ENCODE peak calls at places on chromosomes 4 and X, in seven cellular contexts. L is endodermal cell; G is sigmoid colon; O is CD8-positive, alpha-beta memory T cell; M is IMR-90; K is left ventricle myocardium inferior; Q is cardiac muscle cell. E is an unnamed sample.
A peak's percentile ranks its signal among the peaks of the same experiment; 100 is the strongest.

GRCh38 chr4:154010377-154010776 is 221.5 kb upstream of the SFRP2 start:
- DNase-seq in L (no peak), G (peak; percentile 90), O (no peak), M (no peak), K (no peak), Q (no peak), E (no peak)

GRCh38 chr4:142402925-142403324 is 443.2 kb downstream of the INPP4B start:
- DNase-seq in L (no peak), G (no peak), O (no peak), M (peak; percentile 39), K (no peak), Q (peak; percentile 54), E (no peak)

GRCh38 chrX:110210417-110211139 is 107.3 kb downstream of the AMMECR1 start:
- DNase-seq in L (no peak), G (no peak), O (no peak), M (peak; percentile 96), K (no peak), Q (peak; percentile 57), E (no peak)

GRCh38 chrX:47573334-47574095 is 8.7 kb upstream of the TIMP1 start:
- DNase-seq in L (peak; percentile 92), G (peak; percentile 79), O (no peak), M (peak; percentile 73), K (peak; percentile 52), Q (peak; percentile 84), E (no peak)

GRCh38 chr4:78346222-78346621 is 205.3 kb upstream of the ANXA3 start:
- DNase-seq in L (no peak), G (no peak), O (no peak), M (no peak), K (no peak), Q (no peak), E (no peak)

GRCh38 chrX:150473371-150473770 is 95.0 kb upstream of the MTM1 start:
- DNase-seq in L (no peak), G (no peak), O (no peak), M (no peak), K (no peak), Q (no peak), E (no peak)

GRCh38 chr4:150782921-150783320 is 201.0 kb downstream of the MAB21L2 start:
- DNase-seq in L (no peak), G (no peak), O (no peak), M (peak; percentile 4), K (no peak), Q (peak; percentile 19), E (no peak)

GRCh38 chr4:152850377-152850776 is 70.6 kb downstream of the ARFIP1 start:
- DNase-seq in L (peak; percentile 83), G (no peak), O (no peak), M (peak; percentile 54), K (no peak), Q (peak; percentile 27), E (no peak)

GRCh38 chrX:81377329-81377728 is 175.4 kb downstream of the SH3BGRL start:
- DNase-seq in L (no peak), G (no peak), O (no peak), M (peak; percentile 27), K (no peak), Q (peak; percentile 45), E (no peak)

GRCh38 chr4:78764498-78764961 is 11.6 kb upstream of the BMP2K start:
- DNase-seq in L (no peak), G (no peak), O (no peak), M (peak; percentile 82), K (no peak), Q (peak; percentile 59), E (no peak)

GRCh38 chrX:139429913-139430312 is 100.6 kb upstream of the F9 start:
- DNase-seq in L (no peak), G (no peak), O (no peak), M (no peak), K (no peak), Q (no peak), E (no peak)

GRCh38 chr4:109040441-109040840 is 262.0 kb downstream of the COL25A1 start:
- DNase-seq in L (no peak), G (no peak), O (no peak), M (no peak), K (no peak), Q (no peak), E (no peak)

GRCh38 chr4:37562592-37562991 is 123.6 kb downstream of the RELL1 start:
- DNase-seq in L (no peak), G (no peak), O (no peak), M (peak; percentile 33), K (no peak), Q (peak; percentile 30), E (no peak)

GRCh38 chrX:11304829-11305228 is 11.6 kb downstream of the AMELX start:
- DNase-seq in L (peak; percentile 55), G (no peak), O (no peak), M (no peak), K (no peak), Q (no peak), E (no peak)

GRCh38 chr4:81504685-81505598 is 33.2 kb upstream of the RASGEF1B start:
- DNase-seq in L (no peak), G (peak; percentile 86), O (peak; percentile 48), M (no peak), K (peak; percentile 65), Q (peak; percentile 36), E (peak; percentile 50)

GRCh38 chrX:136589966-136590365 is 58.0 kb downstream of the VGLL1 start:
- DNase-seq in L (no peak), G (no peak), O (no peak), M (peak; percentile 2), K (no peak), Q (no peak), E (no peak)

GRCh38 chr4:128560754-128561495 is 248.6 kb upstream of the JADE1 start:
- DNase-seq in L (peak; percentile 61), G (no peak), O (no peak), M (peak; percentile 77), K (no peak), Q (no peak), E (no peak)

GRCh38 chrX:52271212-52271611 is 86.5 kb downstream of the MAGED4 start:
- DNase-seq in L (peak; percentile 69), G (no peak), O (no peak), M (no peak), K (no peak), Q (peak; percentile 11), E (no peak)

GRCh38 chr4:38157592-38157991 is 197.4 kb downstream of the PTTG2 start:
- DNase-seq in L (no peak), G (no peak), O (no peak), M (no peak), K (no peak), Q (no peak), E (no peak)

GRCh38 chr4:140309124-140309870 is 64.1 kb upstream of the SCOC start:
- DNase-seq in L (peak; percentile 78), G (no peak), O (no peak), M (peak; percentile 72), K (peak; percentile 21), Q (no peak), E (no peak)

GRCh38 chr4:95547708-95548471 is 883 bp downstream of the UNC5C start:
- DNase-seq in L (peak; percentile 68), G (peak; percentile 65), O (no peak), M (no peak), K (peak; percentile 25), Q (peak; percentile 54), E (no peak)

GRCh38 chr4:95548738-95549245 is at the start of gene UNC5C:
- DNase-seq in L (peak; percentile 88), G (peak; percentile 88), O (no peak), M (no peak), K (peak; percentile 80), Q (peak; percentile 90), E (peak; percentile 78)

GRCh38 chr4:95546236-95546635 is 2.5 kb downstream of the UNC5C start:
- DNase-seq in L (no peak), G (no peak), O (no peak), M (no peak), K (no peak), Q (no peak), E (no peak)

GRCh38 chr4:95545526-95545925 is 3.2 kb downstream of the UNC5C start:
- DNase-seq in L (no peak), G (no peak), O (no peak), M (no peak), K (no peak), Q (no peak), E (no peak)

DNA sequence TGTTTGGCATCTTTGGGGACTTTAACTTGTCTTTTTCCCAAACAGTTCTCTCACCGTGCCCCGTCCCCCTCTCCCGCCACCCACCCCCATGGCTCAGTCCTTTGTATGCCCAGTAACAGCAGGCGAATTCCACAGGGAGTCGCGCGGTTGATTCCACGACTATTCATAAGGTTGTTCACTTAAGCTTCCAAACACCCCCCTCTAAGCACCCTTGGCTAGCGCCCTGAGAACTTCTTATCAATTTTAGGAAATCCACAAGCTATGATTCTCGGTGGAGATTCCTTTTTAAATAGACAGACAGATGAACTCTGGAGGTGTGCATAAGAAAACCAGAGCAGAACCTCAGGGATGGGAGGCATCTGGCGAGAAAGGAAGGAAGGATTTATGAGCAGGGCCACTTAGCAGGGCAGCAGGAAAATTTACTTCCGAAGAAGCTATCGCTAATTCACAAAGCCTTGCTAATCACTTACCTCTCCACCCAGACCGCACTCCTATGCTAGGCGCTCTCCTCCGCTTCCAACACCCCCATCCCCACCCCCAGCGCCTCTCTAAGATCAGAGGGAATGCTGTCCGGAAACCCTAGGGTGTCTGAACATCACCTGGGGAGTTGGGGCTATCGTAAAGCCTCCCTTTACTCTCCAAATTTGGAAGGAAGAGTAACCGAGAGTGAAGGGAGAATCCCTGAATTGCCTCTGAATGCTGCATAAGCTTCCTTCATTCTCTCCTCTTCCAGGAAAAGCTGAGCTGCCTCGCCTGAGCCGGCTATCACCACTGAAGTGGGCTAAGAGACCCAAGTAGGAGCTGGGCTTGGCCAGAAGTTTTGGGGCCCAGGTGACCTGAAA is 1.7 kb downstream of the UNC5C start:
- DNase-seq in L (peak; percentile 83), G (no peak), O (no peak), M (no peak), K (no peak), Q (no peak), E (no peak)
- H3K27ac ChIP-seq in L (peak overlapping the region; percentile 58), G (peak overlapping the region; percentile 59), O (no peak overlapping the region), M (no peak overlapping the region), K (peak overlapping the region; percentile 92), Q (peak overlapping the region; percentile 81), E (peak overlapping the region; percentile 90)

DNA sequence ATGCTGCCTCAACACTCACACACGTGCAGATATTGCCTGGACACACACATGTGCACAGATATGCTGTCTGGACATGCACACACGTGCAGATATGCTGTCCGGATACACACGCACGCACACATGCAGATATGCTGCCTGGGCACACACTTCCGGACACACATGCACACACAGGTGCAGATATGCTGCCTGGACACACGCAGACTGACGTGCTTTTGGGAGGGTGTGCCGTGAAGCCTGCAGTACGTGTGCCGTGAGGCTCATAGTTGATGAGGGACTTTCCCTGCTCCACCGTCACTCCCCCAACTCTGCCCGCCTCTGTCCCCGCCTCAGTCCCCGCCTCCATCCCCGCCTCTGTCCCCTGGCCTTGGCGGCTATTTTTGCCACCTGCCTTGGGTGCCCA is 14.7 kb downstream of the FGFRL1 start:
- DNase-seq in L (peak; percentile 83), G (no peak), O (no peak), M (peak; percentile 21), K (peak; percentile 39), Q (no peak), E (no peak)
- H3K27ac ChIP-seq in L (no peak overlapping the region), G (no peak overlapping the region), O (no peak overlapping the region), M (no peak overlapping the region), K (no peak overlapping the region), Q (no peak overlapping the region), E (no peak overlapping the region)

GRCh38 chr4:106676173-106676921 is 307.8 kb upstream of the GIMD1 start:
- DNase-seq in L (no peak), G (no peak), O (no peak), M (no peak), K (no peak), Q (peak; percentile 83), E (no peak)
- H3K27ac ChIP-seq in L (no peak overlapping the region), G (no peak overlapping the region), O (no peak overlapping the region), M (no peak overlapping the region), K (no peak overlapping the region), Q (no peak overlapping the region), E (no peak overlapping the region)

GRCh38 chr4:53450773-53451172 is 73.3 kb downstream of the FIP1L1 start:
- DNase-seq in L (peak; percentile 48), G (no peak), O (no peak), M (peak; percentile 12), K (no peak), Q (peak; percentile 8), E (no peak)
- H3K27ac ChIP-seq in L (no peak overlapping the region), G (no peak overlapping the region), O (no peak overlapping the region), M (no peak overlapping the region), K (no peak overlapping the region), Q (no peak overlapping the region), E (no peak overlapping the region)

E was measured in breast epithelium.